ENCODE peak calls at places on chromosomes 13 and 19, in four cellular contexts. V is PC-3, G is heart left ventricle, T is aorta. Y is an unnamed sample. For H3K4me1, the result is how much of the 10 kb centered on the place peaks cover.

GRCh38 chr19:30406220-30406944 is 34.2 kb downstream of the ZNF536 start:
- DNase-seq in V (no peak), G (peak), T (no peak), Y (no peak)

GRCh38 chr13:79776538-79776937 is 295.6 kb downstream of the NDFIP2 start:
- DNase-seq in V (peak), G (no peak), T (no peak), Y (peak)

GRCh38 chr13:40402931-40403412 is 263.5 kb downstream of the FOXO1 start:
- DNase-seq in V (peak), G (no peak), T (no peak), Y (peak)

GRCh38 chr19:47430041-47430802 is 10.9 kb upstream of the MEIS3 start:
- DNase-seq in V (no peak), G (no peak), T (no peak), Y (peak)

GRCh38 chr13:97259787-97260641 is 37.9 kb downstream of the MBNL2 start:
- DNase-seq in V (peak), G (no peak), T (no peak), Y (peak)

GRCh38 chr19:1921825-1922224 is 16.6 kb downstream of the ADAT3 start:
- DNase-seq in V (no peak), G (no peak), T (no peak), Y (no peak)

GRCh38 chr13:60329221-60329983 is 67.6 kb upstream of the TDRD3 start:
- DNase-seq in V (peak), G (no peak), T (no peak), Y (peak)

GRCh38 chr13:24875566-24875965 is 111.6 kb downstream of the RNF17 start:
- DNase-seq in V (no peak), G (no peak), T (no peak), Y (no peak)

GRCh38 chr13:93227906-93228801 is 1.5 kb downstream of the GPC6 start:
- DNase-seq in V (peak), G (peak), T (peak), Y (peak)

GRCh38 chr19:45161715-45162463 is 1.1 kb upstream of the NKPD1 start:
- DNase-seq in V (peak), G (no peak), T (no peak), Y (peak)

GRCh38 chr13:74570834-74571233 is 436.6 kb upstream of the KLF12 start:
- DNase-seq in V (no peak), G (no peak), T (no peak), Y (peak)

GRCh38 chr13:39296193-39296592 is 257.9 kb downstream of the NHLRC3 start:
- DNase-seq in V (no peak), G (no peak), T (no peak), Y (no peak)

GRCh38 chr19:44003461-44004134 is 841 bp downstream of the ZNF230 start:
- DNase-seq in V (no peak), G (no peak), T (no peak), Y (peak)

GRCh38 chr13:97273341-97273831 is 51.3 kb downstream of the MBNL2 start:
- DNase-seq in V (no peak), G (peak), T (no peak), Y (no peak)

GRCh38 chr19:58466760-58467589 is at the start of gene ZNF324:
- DNase-seq in V (peak), G (peak), T (peak), Y (peak)

GRCh38 chr19:41265376-41266153 is 1.4 kb downstream of the HNRNPUL1 start:
- DNase-seq in V (peak), G (no peak), T (no peak), Y (peak)

GRCh38 chr13:110610955-110611595 is 4.3 kb upstream of the NAXD start:
- DNase-seq in V (peak), G (no peak), T (no peak), Y (no peak)

GRCh38 chr13:48975926-48976676 is 389 bp downstream of the FNDC3A start:
- DNase-seq in V (peak), G (peak), T (peak), Y (peak)

GRCh38 chr19:41175825-41176734 is 16.9 kb upstream of the CYP2S1 start:
- DNase-seq in V (peak), G (peak), T (no peak), Y (peak)

GRCh38 chr19:15840833-15841232 is 25.4 kb upstream of the OR10H1 start:
- DNase-seq in V (no peak), G (no peak), T (no peak), Y (no peak)
- H3K4me1 ChIP-seq in V (under half), G (under half), T (under half), Y (under half)

GRCh38 chr13:113209880-113210421 is 538 bp downstream of the CUL4A start:
- DNase-seq in V (peak), G (peak), T (peak), Y (peak)

GRCh38 chr13:113210834-113211233 is 1.4 kb downstream of the CUL4A start:
- DNase-seq in V (no peak), G (no peak), T (no peak), Y (no peak)

GRCh38 chr13:113208424-113209335 is at the start of gene PCID2:
- DNase-seq in V (peak), G (peak), T (peak), Y (peak)

GRCh38 chr13:113207890-113208423 is 512 bp downstream of the PCID2 start:
- DNase-seq in V (peak), G (peak), T (peak), Y (peak)

GRCh38 chr13:113209336-113209879 is at the start of gene CUL4A:
- DNase-seq in V (peak), G (peak), T (peak), Y (peak)
- H3K4me1 ChIP-seq in V (under half), G (half or more), T (under half), Y (under half)

GRCh38 chr19:4054471-4055208 is 12.1 kb downstream of the ZBTB7A start:
- DNase-seq in V (no peak), G (no peak), T (peak), Y (no peak)
- H3K4me1 ChIP-seq in V (under half), G (under half), T (under half), Y (half or more)

GRCh38 chr13:30370146-30370545 is 52.1 kb upstream of the UBE2L5 start:
- DNase-seq in V (no peak), G (no peak), T (no peak), Y (no peak)
- H3K4me1 ChIP-seq in V (under half), G (under half), T (under half), Y (under half)

GRCh38 chr19:4914736-4915501 is 5.6 kb downstream of the UHRF1 start:
- DNase-seq in V (peak), G (no peak), T (peak), Y (peak)
- H3K4me1 ChIP-seq in V (half or more), G (under half), T (under half), Y (under half)